ENCODE peak calls at places on chromosomes 12 and 14, in ten cellular contexts. Y is A549; M is psoas muscle; E is fibroblast of mammary gland; V is gastrocnemius medialis; T is dorsolateral prefrontal cortex; G is GM10248; Q is neural crest cell; Z is CD8-positive, alpha-beta T cell; P is AG09309. K is an unnamed sample.

GRCh38 chr12:6383572-6384498 is at the start of gene LTBR:
- DNase-seq in Y (peak), M (peak), E (peak), V (peak), T (peak), G (peak), Q (no peak), Z (no peak), P (peak), K (no peak)

GRCh38 chr12:78060186-78060585 is 229.5 kb downstream of the NAV3 start:
- DNase-seq in Y (no peak), M (no peak), E (peak), V (no peak), T (no peak), G (no peak), Q (no peak), Z (no peak), P (no peak), K (no peak)

GRCh38 chr14:102929349-102930137 is 7.1 kb downstream of the AMN start:
- DNase-seq in Y (no peak), M (no peak), E (no peak), V (no peak), T (no peak), G (no peak), Q (no peak), Z (no peak), P (no peak), K (no peak)

GRCh38 chr14:59576332-59577294 is at the start of gene CCDC175:
- DNase-seq in Y (peak), M (peak), E (peak), V (peak), T (peak), G (peak), Q (peak), Z (peak), P (peak), K (peak)

GRCh38 chr14:101350710-101351109 is 210.6 kb upstream of the DIO3 start:
- DNase-seq in Y (no peak), M (no peak), E (no peak), V (no peak), T (no peak), G (no peak), Q (no peak), Z (no peak), P (no peak), K (no peak)

GRCh38 chr12:122947352-122947792 is 18.9 kb downstream of the ABCB9 start:
- DNase-seq in Y (no peak), M (peak), E (no peak), V (peak), T (no peak), G (no peak), Q (no peak), Z (no peak), P (no peak), K (no peak)

GRCh38 chr14:24712909-24713308 is 78.9 kb upstream of the GZMB start:
- DNase-seq in Y (no peak), M (no peak), E (no peak), V (no peak), T (no peak), G (no peak), Q (no peak), Z (no peak), P (no peak), K (no peak)

GRCh38 chr12:98151984-98152383 is 363.4 kb upstream of the TMPO start:
- DNase-seq in Y (no peak), M (no peak), E (no peak), V (no peak), T (no peak), G (no peak), Q (no peak), Z (no peak), P (no peak), K (no peak)

GRCh38 chr12:6666211-6666610 is 3.3 kb upstream of the ING4 start:
- DNase-seq in Y (no peak), M (no peak), E (no peak), V (no peak), T (no peak), G (no peak), Q (no peak), Z (no peak), P (no peak), K (no peak)

GRCh38 chr12:83150465-83151189 is 463.9 kb downstream of the TMTC2 start:
- DNase-seq in Y (no peak), M (no peak), E (no peak), V (no peak), T (no peak), G (no peak), Q (no peak), Z (no peak), P (no peak), K (no peak)

GRCh38 chr12:212383-212798 is 1.6 kb downstream of the SLC6A12 start:
- DNase-seq in Y (no peak), M (no peak), E (no peak), V (no peak), T (no peak), G (no peak), Q (no peak), Z (no peak), P (no peak), K (peak)

GRCh38 chr12:65720136-65720535 is 104.1 kb upstream of the HMGA2 start:
- DNase-seq in Y (no peak), M (no peak), E (peak), V (no peak), T (no peak), G (no peak), Q (no peak), Z (no peak), P (peak), K (no peak)

DNA sequence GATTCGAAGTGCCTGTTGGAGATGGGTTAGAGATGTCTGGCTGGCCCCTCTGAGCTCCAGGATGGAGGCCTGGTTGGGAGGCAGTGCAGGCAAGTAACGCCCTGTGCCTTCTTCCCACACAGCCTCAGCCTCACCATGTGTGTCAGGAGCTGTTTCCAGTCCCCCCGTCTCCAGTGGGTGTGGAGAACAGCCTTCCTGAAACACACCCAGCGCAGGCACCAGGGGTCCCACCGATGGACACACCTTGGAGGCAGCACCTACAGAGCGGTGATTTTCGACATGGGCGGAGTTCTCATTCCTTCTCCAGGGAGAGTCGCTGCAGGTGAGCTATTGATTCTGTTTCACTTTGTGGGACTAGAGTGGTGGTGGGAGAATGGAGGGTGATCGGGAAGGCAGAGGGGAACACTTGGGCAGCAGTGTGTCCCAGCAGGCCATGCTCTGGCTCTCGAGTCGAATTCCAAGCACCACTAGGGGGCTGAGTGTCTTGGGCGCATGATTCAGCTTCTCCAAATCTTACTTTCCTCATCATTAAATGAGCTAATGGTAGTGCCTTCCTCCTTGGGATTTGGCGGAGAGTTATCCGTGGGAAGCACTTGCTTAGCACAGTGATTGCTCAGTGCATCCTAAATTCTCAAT is 6.8 kb downstream of the ACAD10 start:
- DNase-seq in Y (peak), M (no peak), E (peak), V (no peak), T (no peak), G (no peak), Q (no peak), Z (no peak), P (no peak), K (no peak)
- TF ChIP-seq CTCF in Y (peak), M (no peak), E (peak), V (no peak), T (no peak), G (peak), Q (peak), Z (no peak), P (peak), K (peak)

GRCh38 chr14:106562451-106562850 is 1036.1 kb downstream of the TMEM121 start:
- DNase-seq in Y (no peak), M (no peak), E (no peak), V (no peak), T (no peak), G (no peak), Q (no peak), Z (no peak), P (no peak), K (no peak)

GRCh38 chr14:106551265-106551664 is 1024.9 kb downstream of the TMEM121 start:
- DNase-seq in Y (no peak), M (no peak), E (no peak), V (no peak), T (no peak), G (no peak), Q (no peak), Z (no peak), P (no peak), K (no peak)

DNA sequence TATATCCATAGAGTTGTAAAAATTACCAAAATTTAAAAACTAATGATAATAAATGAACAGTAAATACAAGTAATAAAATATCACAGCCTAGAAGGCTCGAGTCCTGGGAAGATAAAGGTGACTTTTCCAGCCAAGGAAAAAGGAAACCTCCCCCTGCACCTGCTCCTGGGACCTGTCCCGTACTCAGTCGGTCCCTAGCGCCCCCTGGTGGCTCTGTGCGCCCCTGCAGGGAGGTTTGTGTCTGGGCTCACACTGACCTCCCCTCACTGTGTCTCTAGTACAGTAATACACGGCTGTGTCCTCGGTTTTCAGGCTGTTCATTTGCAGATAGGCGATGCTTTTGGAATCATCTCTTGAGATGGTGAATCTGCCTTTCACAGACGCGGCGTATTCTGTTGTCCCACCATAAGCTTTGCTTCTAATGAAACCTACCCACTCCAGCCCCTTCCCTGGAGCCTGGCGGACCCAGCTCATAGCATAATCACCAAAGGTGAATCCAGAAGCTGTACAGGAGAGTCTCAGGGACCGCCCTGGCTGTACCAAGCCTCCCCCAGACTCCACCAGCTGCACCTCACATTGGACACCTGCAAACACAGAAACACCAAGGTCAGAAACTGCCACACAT is 1030.4 kb downstream of the TMEM121 start:
- DNase-seq in Y (no peak), M (peak), E (no peak), V (no peak), T (no peak), G (peak), Q (no peak), Z (peak), P (no peak), K (no peak)
- TF ChIP-seq CTCF in Y (no peak), M (peak), E (peak), V (no peak), T (no peak), G (peak), Q (peak), Z (peak), P (no peak), K (peak)

DNA sequence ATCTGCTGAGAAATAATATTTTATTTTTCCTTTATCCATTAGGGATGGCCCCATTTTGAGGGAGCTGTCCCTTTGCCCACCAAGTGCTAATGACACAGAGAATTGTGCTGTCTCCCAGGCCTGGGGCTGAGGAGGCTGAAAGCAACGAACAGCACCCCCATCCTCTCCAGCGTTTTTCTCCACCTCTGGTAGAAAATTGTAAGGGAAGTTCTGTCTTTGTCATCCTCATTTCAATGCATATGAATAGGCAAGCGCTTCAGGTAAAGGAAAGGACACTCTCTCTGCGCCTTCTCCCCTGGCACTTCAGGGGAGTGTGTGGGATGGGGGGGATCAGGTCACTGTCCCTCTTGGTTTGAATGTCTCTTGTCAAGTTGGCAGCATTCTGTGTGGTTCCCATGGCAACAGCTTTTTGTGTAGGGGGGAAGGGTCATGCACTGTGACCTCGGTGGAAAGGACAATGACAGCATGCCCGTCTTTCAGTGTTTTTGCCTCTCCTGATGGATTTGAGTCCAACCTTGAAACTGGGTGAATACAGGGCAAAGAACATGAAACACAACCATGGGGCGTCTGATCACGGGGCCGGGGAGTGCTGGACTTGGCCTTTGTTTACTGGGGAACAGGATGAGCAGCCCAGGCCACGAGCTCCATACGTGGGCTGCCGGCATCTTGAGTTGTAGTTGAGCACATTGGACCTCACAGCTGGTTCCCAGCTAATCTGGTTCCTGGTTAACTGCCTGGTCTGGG is 230.2 kb downstream of the VRK1 start:
- DNase-seq in Y (no peak), M (no peak), E (no peak), V (no peak), T (no peak), G (no peak), Q (peak), Z (no peak), P (no peak), K (no peak)
- TF ChIP-seq CTCF in Y (no peak), M (no peak), E (no peak), V (no peak), T (no peak), G (no peak), Q (no peak), Z (no peak), P (no peak), K (no peak)

GRCh38 chr12:26921886-26922285 is 15.9 kb downstream of the INTS13 start:
- DNase-seq in Y (no peak), M (no peak), E (no peak), V (no peak), T (no peak), G (no peak), Q (no peak), Z (no peak), P (no peak), K (no peak)

GRCh38 chr12:26919216-26919555 is 18.6 kb downstream of the INTS13 start:
- DNase-seq in Y (no peak), M (no peak), E (no peak), V (no peak), T (peak), G (no peak), Q (peak), Z (no peak), P (no peak), K (no peak)

GRCh38 chr12:26918321-26919215 is 19.2 kb downstream of the INTS13 start:
- DNase-seq in Y (no peak), M (no peak), E (no peak), V (no peak), T (no peak), G (no peak), Q (peak), Z (no peak), P (no peak), K (no peak)
- TF ChIP-seq CTCF in Y (no peak), M (no peak), E (no peak), V (no peak), T (peak), G (no peak), Q (no peak), Z (no peak), P (peak), K (no peak)

DNA sequence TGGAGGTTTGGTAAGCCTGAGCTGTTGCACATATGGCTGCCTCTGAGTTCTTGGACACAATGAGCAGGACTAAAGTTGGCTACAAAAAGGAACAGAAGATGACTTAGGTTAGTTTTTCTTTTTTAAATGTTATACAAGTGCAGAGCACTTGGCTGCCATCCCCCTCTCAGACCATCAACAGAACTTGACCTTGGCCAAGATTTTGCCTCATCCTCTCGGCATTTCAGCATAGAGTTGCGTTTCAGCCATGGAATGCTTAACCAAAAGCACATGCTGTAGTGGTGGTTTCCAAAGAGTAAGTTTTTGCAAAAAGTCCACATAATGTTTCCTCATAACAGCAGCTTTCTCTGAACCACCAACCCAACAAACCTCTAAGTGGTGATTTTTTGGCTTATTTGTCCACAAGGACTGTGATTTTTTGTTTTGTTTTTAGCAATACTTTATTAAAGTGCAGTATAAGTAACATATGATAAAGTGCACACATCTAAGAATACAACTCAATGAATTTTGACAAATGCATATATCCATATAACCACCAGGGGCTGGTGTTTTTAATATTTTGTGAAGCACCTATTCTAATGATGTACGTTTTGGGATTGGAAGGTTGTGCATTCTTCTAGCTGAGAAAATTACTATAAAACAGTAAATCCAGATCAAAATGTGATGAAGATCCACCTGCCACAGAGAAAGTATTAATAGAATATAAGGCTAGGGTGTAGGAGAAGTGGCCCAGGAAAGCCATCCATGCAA is 12.1 kb upstream of the GALNT16 start:
- DNase-seq in Y (no peak), M (peak), E (peak), V (peak), T (no peak), G (no peak), Q (no peak), Z (no peak), P (peak), K (no peak)
- TF ChIP-seq CTCF in Y (no peak), M (peak), E (peak), V (no peak), T (no peak), G (no peak), Q (peak), Z (no peak), P (no peak), K (peak)

GRCh38 chr12:112169086-112169872 is 43.9 kb downstream of the TRAFD1 start:
- DNase-seq in Y (no peak), M (no peak), E (no peak), V (no peak), T (no peak), G (no peak), Q (no peak), Z (no peak), P (no peak), K (no peak)

GRCh38 chr12:112168561-112168971 is 43.2 kb downstream of the TRAFD1 start:
- DNase-seq in Y (no peak), M (no peak), E (no peak), V (no peak), T (no peak), G (no peak), Q (no peak), Z (no peak), P (no peak), K (no peak)

GRCh38 chr12:112169966-112170365 is 44.6 kb downstream of the TRAFD1 start:
- DNase-seq in Y (no peak), M (no peak), E (no peak), V (no peak), T (no peak), G (no peak), Q (no peak), Z (no peak), P (no peak), K (no peak)

GRCh38 chr12:112170971-112171596 is 45.7 kb downstream of the TRAFD1 start:
- DNase-seq in Y (no peak), M (no peak), E (no peak), V (no peak), T (no peak), G (no peak), Q (no peak), Z (no peak), P (no peak), K (no peak)

DNA sequence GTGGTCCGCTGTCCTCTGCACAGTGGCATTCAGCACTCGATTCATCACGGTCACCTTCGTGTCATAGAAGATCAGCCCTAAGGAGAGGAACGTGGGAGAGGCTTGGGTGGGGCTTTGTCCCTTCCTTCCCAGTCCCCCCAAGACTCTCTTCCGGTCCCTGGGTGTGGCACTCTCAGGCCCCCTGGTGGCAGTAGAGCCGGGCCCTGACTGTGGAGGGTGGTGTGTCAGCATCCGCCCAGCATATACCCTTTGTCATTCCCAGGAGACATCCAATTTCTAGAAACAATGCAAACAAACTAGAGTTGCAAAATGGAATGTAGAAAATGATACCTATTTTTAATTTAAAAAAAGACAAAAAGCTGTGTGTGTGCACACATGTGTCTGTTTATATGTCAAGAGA is 45.0 kb downstream of the TRAFD1 start:
- DNase-seq in Y (peak), M (no peak), E (peak), V (no peak), T (no peak), G (peak), Q (no peak), Z (peak), P (no peak), K (no peak)
- TF ChIP-seq CTCF in Y (peak), M (peak), E (peak), V (no peak), T (peak), G (peak), Q (peak), Z (no peak), P (peak), K (peak)

GRCh38 chr14:77867476-77867875 is 67.6 kb downstream of the ADCK1 start:
- DNase-seq in Y (no peak), M (no peak), E (no peak), V (no peak), T (no peak), G (no peak), Q (no peak), Z (no peak), P (no peak), K (no peak)
- TF ChIP-seq CTCF in Y (no peak), M (no peak), E (no peak), V (no peak), T (no peak), G (no peak), Q (no peak), Z (no peak), P (no peak), K (no peak)